ENCODE peak calls at places on chromosomes 6 and 20, in ten cellular contexts. P, G, I, B, J, Q, Z, Y, T and L are unnamed samples.

GRCh38 chr20:58010186-58010585 is 218.3 kb downstream of the ANKRD60 start:
- DNase-seq in P (no peak), G (no peak), I (no peak), B (no peak), J (no peak), Q (no peak), Z (no peak), Y (no peak), T (no peak), L (peak; percentile 38)

GRCh38 chr6:50030777-50031562 is 9.2 kb upstream of the DEFB110 start:
- DNase-seq in P (no peak), G (no peak), I (peak; percentile 28), B (no peak), J (peak; percentile 24), Q (peak; percentile 54), Z (peak; percentile 80), Y (no peak), T (no peak), L (no peak)

GRCh38 chr6:87590989-87591388 is 1.1 kb downstream of the ORC3 start:
- DNase-seq in P (no peak), G (no peak), I (no peak), B (no peak), J (no peak), Q (no peak), Z (no peak), Y (no peak), T (no peak), L (no peak)

GRCh38 chr6:165729307-165729936 is 66.4 kb upstream of the PDE10A start:
- DNase-seq in P (no peak), G (peak; percentile 35), I (peak; percentile 27), B (peak; percentile 62), J (peak; percentile 18), Q (peak; percentile 83), Z (no peak), Y (no peak), T (peak; percentile 40), L (no peak)

GRCh38 chr6:79468116-79468515 is 69.1 kb downstream of the LCA5 start:
- DNase-seq in P (no peak), G (no peak), I (no peak), B (peak; percentile 17), J (no peak), Q (peak; percentile 89), Z (no peak), Y (peak; percentile 74), T (no peak), L (no peak)

GRCh38 chr20:48603116-48603818 is 224.5 kb downstream of the PREX1 start:
- DNase-seq in P (no peak), G (no peak), I (no peak), B (no peak), J (no peak), Q (no peak), Z (no peak), Y (no peak), T (no peak), L (peak; percentile 37)

GRCh38 chr6:97621111-97621510 is 338.1 kb upstream of the MMS22L start:
- DNase-seq in P (no peak), G (no peak), I (no peak), B (no peak), J (no peak), Q (no peak), Z (no peak), Y (no peak), T (no peak), L (no peak)

GRCh38 chr6:24779416-24779815 is 4.7 kb downstream of the GMNN start:
- DNase-seq in P (no peak), G (no peak), I (no peak), B (no peak), J (no peak), Q (peak; percentile 75), Z (no peak), Y (no peak), T (no peak), L (no peak)

GRCh38 chr6:2739335-2739734 is 11.4 kb downstream of the MYLK4 start:
- DNase-seq in P (no peak), G (no peak), I (no peak), B (peak; percentile 71), J (peak; percentile 17), Q (no peak), Z (no peak), Y (peak; percentile 68), T (no peak), L (no peak)